ENCODE peak calls at places on chromosomes 2 and 18, in seven cellular contexts. L is IMR-90, E is H9, T is H1, A is mesendoderm, J is mesenchymal stem cell, C is trophoblast cell. S is an unnamed sample.

GRCh38 chr18:9696701-9697100 is 11.4 kb upstream of the RAB31 start:
- DNase-seq in C (no peak), E (no peak), L (no peak), T (no peak), J (no peak), A (no peak), S (no peak)

GRCh38 chr2:33216508-33217182 is 259.8 kb upstream of the RASGRP3 start:
- DNase-seq in J (no peak), A (no peak), T (no peak), L (peak), C (no peak), E (no peak), S (no peak)

GRCh38 chr2:9347411-9347853 is 75.9 kb downstream of the ITGB1BP1 start:
- DNase-seq in A (no peak), J (peak), C (no peak), E (no peak), T (no peak), L (no peak), S (no peak)

GRCh38 chr2:142030735-142031134 is 100.1 kb downstream of the LRP1B start:
- DNase-seq in J (peak), T (no peak), C (no peak), L (no peak), A (no peak), E (no peak), S (no peak)

GRCh38 chr2:128424406-128424805 is 105.7 kb upstream of the HS6ST1 start:
- DNase-seq in T (no peak), C (no peak), E (peak), L (no peak), J (no peak), A (no peak), S (no peak)

GRCh38 chr2:101030866-101031554 is 28.9 kb downstream of the RPL31 start:
- DNase-seq in C (no peak), T (no peak), E (no peak), J (no peak), A (no peak), L (no peak), S (no peak)

GRCh38 chr2:48287971-48288370 is 242.0 kb upstream of the STON1 start:
- DNase-seq in E (no peak), C (no peak), L (no peak), J (no peak), T (no peak), A (no peak), S (no peak)

GRCh38 chr2:16656784-16657391 is 8.7 kb downstream of the CYRIA start:
- DNase-seq in C (no peak), L (no peak), E (no peak), J (no peak), A (no peak), T (no peak), S (no peak)

GRCh38 chr2:18339326-18339725 is 221.1 kb downstream of the RDH14 start:
- DNase-seq in J (peak), E (no peak), L (peak), C (no peak), A (no peak), T (no peak), S (no peak)

GRCh38 chr18:457120-457519 is 43.4 kb downstream of the COLEC12 start:
- DNase-seq in L (peak), T (no peak), C (no peak), A (peak), E (no peak), J (peak), S (no peak)

GRCh38 chr18:456361-456821 is 44.1 kb downstream of the COLEC12 start:
- DNase-seq in L (peak), A (no peak), T (no peak), E (no peak), J (peak), C (no peak), S (no peak)

GRCh38 chr18:459801-460200 is 40.7 kb downstream of the COLEC12 start:
- DNase-seq in A (no peak), E (no peak), C (no peak), J (no peak), T (no peak), L (no peak), S (no peak)

GRCh38 chr18:457533-457932 is 43.0 kb downstream of the COLEC12 start:
- DNase-seq in J (peak), T (no peak), L (peak), C (no peak), A (no peak), E (no peak), S (no peak)

GRCh38 chr18:458016-458415 is 42.5 kb downstream of the COLEC12 start:
- DNase-seq in A (no peak), T (no peak), E (no peak), C (no peak), J (no peak), L (no peak), S (no peak)
- H2BK120ac ChIP-seq in A (no peak), T (no peak), E (no peak), C (no peak), J (no peak), L (peak), S (no peak)

GRCh38 chr18:44733069-44733753 is 52.5 kb downstream of the SETBP1 start:
- DNase-seq in C (no peak), T (no peak), J (peak), E (no peak), L (peak), A (peak), S (no peak)

GRCh38 chr18:44731160-44731865 is 50.6 kb downstream of the SETBP1 start:
- DNase-seq in J (no peak), L (no peak), C (no peak), A (no peak), E (no peak), T (no peak), S (no peak)

GRCh38 chr18:44732604-44733003 is 51.9 kb downstream of the SETBP1 start:
- DNase-seq in A (peak), J (no peak), L (no peak), E (no peak), C (no peak), T (no peak), S (no peak)

GRCh38 chr18:44733754-44734465 is 53.2 kb downstream of the SETBP1 start:
- DNase-seq in C (no peak), A (no peak), E (no peak), L (peak), T (no peak), J (no peak), S (no peak)

DNA sequence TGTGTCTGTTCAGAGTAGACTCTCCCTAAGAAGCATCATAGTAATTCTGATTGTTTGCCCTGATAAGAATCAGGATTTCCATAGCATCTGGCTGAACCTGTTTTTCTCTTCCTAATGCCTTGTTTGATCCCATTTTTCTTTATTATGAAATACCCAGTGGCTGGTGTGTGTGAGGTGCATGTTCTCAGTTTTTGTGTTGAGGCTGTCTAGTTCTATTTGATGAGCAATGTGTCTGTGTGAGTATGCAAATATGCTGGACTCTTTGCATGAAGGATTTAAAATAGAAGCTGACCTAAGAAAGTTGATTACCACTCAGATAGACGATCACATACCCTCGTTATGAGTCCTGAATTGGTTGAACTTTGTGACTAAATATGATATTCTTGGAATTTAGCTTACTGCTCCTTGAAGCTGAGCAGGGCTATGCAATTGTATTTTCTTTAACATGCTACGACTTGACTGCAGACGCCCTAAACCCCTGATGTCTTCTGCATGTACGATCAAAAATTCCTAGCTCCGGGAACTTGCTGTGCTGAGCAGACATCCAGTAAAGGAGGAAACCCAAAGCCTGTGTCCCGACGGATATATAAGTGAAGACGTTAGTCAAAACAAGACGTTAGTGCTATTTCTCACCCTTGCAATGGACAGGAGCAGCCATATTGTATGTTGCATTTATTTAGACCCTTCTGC is 51.3 kb downstream of the SETBP1 start:
- DNase-seq in J (peak), T (no peak), L (peak), A (no peak), C (peak), E (no peak), S (no peak)
- H3K4me2 ChIP-seq in J (no peak), T (no peak), L (no peak), A (no peak), C (peak), E (no peak), S (no peak)

DNA sequence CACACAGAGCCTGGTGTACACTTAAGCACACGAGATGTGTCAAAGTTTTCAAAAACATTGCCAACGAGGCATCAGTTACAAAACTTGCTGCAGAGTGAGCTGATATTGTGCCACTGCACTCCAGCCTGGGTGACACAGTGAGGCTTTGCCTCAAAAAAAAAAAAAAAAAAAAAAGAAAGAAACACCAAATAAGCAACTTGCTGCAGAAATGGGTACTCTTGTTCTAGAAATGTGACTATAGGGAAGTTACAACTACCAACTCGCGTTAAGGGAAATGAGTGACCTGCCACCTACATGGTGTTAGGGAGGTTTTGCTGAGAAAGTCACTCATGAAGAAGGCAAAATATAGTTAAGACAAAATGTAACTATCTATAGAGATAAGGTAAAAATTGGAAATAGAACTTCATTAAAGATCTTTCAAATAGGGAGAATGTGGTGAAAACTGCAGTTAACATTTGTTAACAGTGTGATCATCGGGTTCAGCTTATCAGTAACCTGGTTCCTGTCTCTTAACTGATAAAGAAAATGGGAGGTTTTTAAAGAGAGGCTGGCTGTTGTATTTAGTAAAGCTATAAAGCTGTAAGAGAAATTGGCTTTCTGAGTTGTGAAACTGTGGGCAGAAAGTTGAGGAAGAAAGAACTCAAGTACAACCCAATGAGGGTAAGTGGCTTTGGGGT is at the start of gene IL1RL1:
- DNase-seq in E (no peak), J (no peak), A (peak), L (no peak), T (no peak), C (no peak), S (no peak)
- H3K9ac ChIP-seq in E (no peak), J (no peak), A (peak), L (no peak), T (no peak), C (no peak), S (no peak)

GRCh38 chr2:61887684-61888303 is 662 bp downstream of the CCT4 start:
- DNase-seq in A (peak), J (peak), C (no peak), E (no peak), L (peak), T (no peak), S (peak)
- H2BK120ac ChIP-seq in A (no peak), J (peak), C (peak), E (peak), L (peak), T (no peak), S (no peak)